ENCODE peak calls at places on chromosome 6, in six cellular contexts. N is stimulated activated CD4-positive, alpha-beta T cell treated with anti-CD3 and anti-CD28 coated beads, Interleukin-12 subunit alpha, Interleukin-12 subunit beta, amount 100 ng/mL, for 4 hours; Y is cardiac muscle cell; P is T-helper 17 cell; B is NB4; O is NCI-H748 treated with DMSO at 0.1 percent for 48 hours. W is an unnamed sample.

GRCh38 chr6:170095273-170095976 is 195.5 kb downstream of the DLL1 start:
- DNase-seq in O (no peak), B (no peak), P (no peak), N (no peak), Y (no peak), W (no peak)

GRCh38 chr6:36334832-36335459 is 1.7 kb downstream of the BNIP5 start:
- DNase-seq in N (no peak), P (no peak), O (peak), Y (no peak), B (no peak), W (no peak)

GRCh38 chr6:10478187-10479040 is 42.7 kb upstream of the GCNT2 start:
- DNase-seq in N (no peak), O (peak), B (peak), Y (peak), P (no peak), W (peak)

GRCh38 chr6:36126553-36127458 is 3.5 kb upstream of the MAPK13 start:
- DNase-seq in P (no peak), Y (no peak), N (no peak), B (peak), O (no peak), W (no peak)

GRCh38 chr6:36297511-36297910 is 27.7 kb downstream of the PNPLA1 start:
- DNase-seq in P (no peak), N (no peak), Y (no peak), B (no peak), O (no peak), W (no peak)

GRCh38 chr6:156110249-156110648 is 654.6 kb upstream of the NOX3 start:
- DNase-seq in O (no peak), B (no peak), Y (no peak), N (no peak), P (no peak), W (no peak)

GRCh38 chr6:35085359-35086281 is 55.5 kb downstream of the TCP11 start:
- DNase-seq in B (no peak), Y (no peak), N (no peak), O (no peak), P (no peak), W (no peak)

GRCh38 chr6:85006362-85006761 is 242.0 kb upstream of the TBX18 start:
- DNase-seq in P (no peak), N (no peak), O (no peak), Y (no peak), B (no peak), W (peak)

GRCh38 chr6:139475231-139475630 is 100.8 kb upstream of the CITED2 start:
- DNase-seq in N (no peak), O (no peak), B (no peak), Y (no peak), P (no peak), W (no peak)

GRCh38 chr6:50966532-50966931 is 147.9 kb downstream of the TFAP2B start:
- DNase-seq in Y (no peak), B (no peak), N (no peak), O (no peak), P (no peak), W (no peak)

GRCh38 chr6:106087548-106088325 is 1.6 kb downstream of the PRDM1 start:
- DNase-seq in B (no peak), N (no peak), O (no peak), Y (peak), P (no peak), W (peak)

GRCh38 chr6:137309078-137309762 is 90.0 kb upstream of the IFNGR1 start:
- DNase-seq in N (no peak), B (peak), Y (peak), P (peak), O (peak), W (peak)

GRCh38 chr6:43490523-43490939 is 13.2 kb downstream of the TJAP1 start:
- DNase-seq in O (no peak), N (no peak), Y (no peak), B (no peak), P (no peak), W (no peak)

GRCh38 chr6:15508363-15509330 is 154.2 kb downstream of the DTNBP1 start:
- DNase-seq in P (no peak), B (no peak), N (no peak), O (peak), Y (no peak), W (no peak)

GRCh38 chr6:170102038-170102437 is 188.8 kb downstream of the DLL1 start:
- DNase-seq in P (no peak), O (no peak), B (peak), Y (no peak), N (no peak), W (no peak)

GRCh38 chr6:117728626-117729025 is 53.4 kb downstream of the NUS1 start:
- DNase-seq in O (no peak), Y (peak), P (no peak), N (no peak), B (no peak), W (no peak)

GRCh38 chr6:27591660-27592059 is 118.8 kb upstream of the ZNF184 start:
- DNase-seq in B (peak), O (peak), P (no peak), Y (peak), N (no peak), W (peak)

GRCh38 chr6:150891886-150892485 is 26.5 kb downstream of the MTHFD1L start:
- DNase-seq in N (peak), O (peak), Y (peak), P (peak), B (peak), W (peak)

GRCh38 chr6:52503344-52503747 is 73.5 kb downstream of the TRAM2 start:
- DNase-seq in O (no peak), N (no peak), Y (peak), P (no peak), B (no peak), W (no peak)

GRCh38 chr6:77072694-77073409 is 390.4 kb downstream of the HTR1B start:
- DNase-seq in N (no peak), B (no peak), Y (no peak), O (no peak), P (no peak), W (no peak)

GRCh38 chr6:135675862-135676261 is 175.6 kb upstream of the PDE7B start:
- DNase-seq in P (no peak), Y (peak), O (peak), N (no peak), B (peak), W (peak)

GRCh38 chr6:113619077-113619476 is 238.1 kb upstream of the MARCKS start:
- DNase-seq in B (no peak), N (no peak), P (no peak), Y (no peak), O (no peak), W (no peak)

GRCh38 chr6:34630040-34630439 is 66.5 kb downstream of the ILRUN start:
- DNase-seq in N (no peak), O (no peak), P (no peak), B (no peak), Y (no peak), W (peak)

GRCh38 chr6:24926639-24927038 is 9.1 kb downstream of the RIPOR2 start:
- DNase-seq in O (no peak), N (no peak), P (no peak), B (no peak), Y (no peak), W (no peak)

GRCh38 chr6:14639983-14640599 is 522.5 kb downstream of the CD83 start:
- DNase-seq in N (no peak), B (no peak), Y (no peak), P (no peak), O (no peak), W (no peak)

GRCh38 chr6:106300944-106301343 is 24.6 kb downstream of the ATG5 start:
- DNase-seq in B (peak), P (no peak), O (no peak), N (no peak), Y (peak), W (peak)

GRCh38 chr6:10800810-10801209 is 37.5 kb downstream of the MAK start:
- DNase-seq in B (no peak), Y (no peak), O (no peak), P (no peak), N (no peak), W (peak)

GRCh38 chr6:8243462-8243861 is 141.1 kb upstream of the EEF1E1 start:
- DNase-seq in Y (no peak), O (no peak), N (no peak), P (no peak), B (no peak), W (no peak)

GRCh38 chr6:137471951-137472350 is 22.2 kb downstream of the OLIG3 start:
- DNase-seq in N (no peak), Y (no peak), P (no peak), O (no peak), B (no peak), W (no peak)